ENCODE peak calls at places on chromosomes 4 and X, in four cellular contexts. A is GM23248, H is hepatocyte, G is HCT116. D is an unnamed sample. For H3K9me2 and H3K79me2, the result is how much of the 10 kb centered on the place peaks cover.

GRCh38 chrX:117743469-117744251 is 372.9 kb downstream of the KLHL13 start:
- DNase-seq in A (peak), H (peak), G (no peak), D (peak)

GRCh38 chr4:120691106-120691505 is 231.4 kb downstream of the PRDM5 start:
- DNase-seq in H (no peak), G (no peak), A (peak), D (no peak)

GRCh38 chrX:43504394-43504793 is 151.7 kb upstream of the MAOA start:
- DNase-seq in H (peak), G (no peak), A (no peak), D (no peak)

GRCh38 chrX:134526399-134526798 is 66.4 kb downstream of the HPRT1 start:
- DNase-seq in A (peak), G (no peak), H (no peak), D (peak)

GRCh38 chr4:152696764-152697250 is 17.0 kb upstream of the TMEM154 start:
- DNase-seq in G (peak), A (peak), H (no peak), D (peak)

GRCh38 chr4:102500371-102501175 is 586 bp upstream of the NFKB1 start:
- DNase-seq in A (peak), G (no peak), H (peak), D (peak)

GRCh38 chrX:70166601-70167590 is 10.4 kb upstream of the DGAT2L6 start:
- DNase-seq in H (no peak), G (peak), A (peak), D (peak)

GRCh38 chr4:78024692-78025091 is 32.4 kb upstream of the FRAS1 start:
- DNase-seq in H (no peak), G (no peak), A (peak), D (no peak)

GRCh38 chrX:71547339-71547738 is 14.4 kb downstream of the OGT start:
- DNase-seq in H (no peak), A (no peak), G (no peak), D (no peak)

GRCh38 chrX:49071877-49072711 is 1.7 kb downstream of the PRAF2 start:
- DNase-seq in G (no peak), H (peak), A (peak), D (no peak)

GRCh38 chr4:37802068-37802666 is 24.3 kb upstream of the PGM2 start:
- DNase-seq in H (peak), G (peak), A (peak), D (peak)

GRCh38 chr4:123555500-123556273 is 159.1 kb downstream of the SPRY1 start:
- DNase-seq in G (no peak), A (peak), H (peak), D (peak)

GRCh38 chr4:7423801-7424552 is 10.8 kb downstream of the PSAPL1 start:
- DNase-seq in G (no peak), H (no peak), A (peak), D (no peak)

GRCh38 chr4:17469931-17470674 is 41.8 kb downstream of the QDPR start:
- DNase-seq in A (no peak), H (no peak), G (no peak), D (no peak)

GRCh38 chr4:26999689-27000088 is 139.0 kb downstream of the STIM2 start:
- DNase-seq in G (no peak), A (no peak), H (no peak), D (no peak)

GRCh38 chr4:175871774-175872405 is 59.8 kb upstream of the GPM6A start:
- DNase-seq in A (no peak), G (no peak), H (no peak), D (peak)

GRCh38 chrX:67601771-67602170 is 58.0 kb downstream of the AR start:
- DNase-seq in A (peak), G (no peak), H (no peak), D (no peak)

GRCh38 chrX:104013606-104014005 is at the start of gene H2BW1:
- DNase-seq in A (no peak), H (no peak), G (no peak), D (no peak)

GRCh38 chr4:186666750-186667149 is 56.9 kb downstream of the FAT1 start:
- DNase-seq in A (no peak), H (no peak), G (no peak), D (peak)
- H3K9me2 ChIP-seq in A (under half), H (under half), G (under half), D (under half)

DNA sequence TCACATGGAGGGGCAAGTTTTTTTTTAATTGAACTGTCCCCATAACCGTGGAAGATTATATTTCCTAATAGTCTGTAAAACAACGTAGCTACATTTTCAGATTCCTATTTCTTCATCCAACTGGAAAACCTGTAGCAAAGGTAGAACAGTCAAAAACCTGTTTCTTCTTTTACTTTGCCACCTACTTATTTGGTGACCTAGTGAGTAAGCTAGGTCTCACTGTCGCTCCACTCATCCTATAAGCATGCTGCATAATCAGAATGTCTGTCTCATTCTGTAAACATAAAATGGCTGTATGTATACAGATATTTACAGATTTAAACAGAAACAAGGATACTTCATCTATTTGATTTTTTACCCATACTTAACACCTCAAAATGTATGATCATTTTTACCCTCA is 20.4 kb downstream of the MAML3 start:
- DNase-seq in A (peak), G (no peak), H (no peak), D (peak)
- H3K79me2 ChIP-seq in A (under half), G (under half), H (half or more), D (under half)

GRCh38 chr4:8857682-8858187 is 13.9 kb downstream of the HMX1 start:
- DNase-seq in H (no peak), G (no peak), A (no peak), D (no peak)
- H3K9me2 ChIP-seq in H (under half), G (under half), A (under half), D (under half)

GRCh38 chr4:169201144-169202124 is 69.3 kb downstream of the SH3RF1 start:
- DNase-seq in H (no peak), A (peak), G (no peak), D (no peak)
- H3K79me2 ChIP-seq in H (half or more), A (half or more), G (half or more), D (half or more)

GRCh38 chr4:99661907-99662306 is 4.3 kb upstream of the C4orf54 start:
- DNase-seq in A (no peak), H (no peak), G (no peak), D (no peak)
- H3K9me2 ChIP-seq in A (under half), H (under half), G (under half), D (under half)

D was measured in PC-3.